ENCODE peak calls at places on chromosomes 7 and 10, in seven cellular contexts. U is IMR-90, H is mammary epithelial cell, P is stomach, S is fibroblast of pulmonary artery, I is left lung, E is A673. Q is an unnamed sample.

GRCh38 chr7:138125119-138125518 is 48.9 kb downstream of the AKR1D1 start:
- DNase-seq in S (peak), P (no peak), H (peak), U (no peak), E (peak), I (no peak), Q (peak)

GRCh38 chr7:71615017-71615416 is 483.1 kb downstream of the GALNT17 start:
- DNase-seq in U (no peak), S (no peak), P (no peak), E (no peak), I (no peak), H (no peak), Q (no peak)

GRCh38 chr10:109432281-109432680 is 491.0 kb downstream of the XPNPEP1 start:
- DNase-seq in I (no peak), P (no peak), U (no peak), S (no peak), E (no peak), H (no peak), Q (no peak)

GRCh38 chr7:50555594-50556140 is 9.5 kb downstream of the DDC start:
- DNase-seq in E (no peak), U (no peak), S (no peak), P (no peak), I (no peak), H (no peak), Q (no peak)

GRCh38 chr7:154212861-154213260 is 160.7 kb downstream of the DPP6 start:
- DNase-seq in H (no peak), E (no peak), P (no peak), U (no peak), I (no peak), S (no peak), Q (no peak)

GRCh38 chr7:23472046-23472445 is 1.8 kb upstream of the IGF2BP3 start:
- DNase-seq in I (no peak), S (no peak), P (no peak), H (no peak), U (no peak), E (no peak), Q (no peak)

GRCh38 chr7:27585781-27586447 is 76.8 kb downstream of the HIBADH start:
- DNase-seq in U (no peak), H (no peak), S (peak), P (no peak), E (no peak), I (no peak), Q (peak)

GRCh38 chr10:47058961-47059391 is 147.7 kb downstream of the PTPN20 start:
- DNase-seq in H (no peak), S (no peak), E (no peak), I (no peak), P (peak), U (peak), Q (no peak)

GRCh38 chr7:150003304-150003810 is 129.6 kb downstream of the ATP6V0E2 start:
- DNase-seq in E (no peak), H (no peak), I (no peak), U (peak), S (no peak), P (no peak), Q (no peak)

GRCh38 chr10:3197354-3198003 is 24.9 kb upstream of the PITRM1 start:
- DNase-seq in H (peak), S (peak), P (peak), I (peak), E (peak), U (peak), Q (peak)

GRCh38 chr7:81064446-81064845 is 145.6 kb upstream of the SEMA3C start:
- DNase-seq in I (no peak), H (no peak), P (no peak), S (no peak), E (no peak), U (peak), Q (peak)

GRCh38 chr7:127847641-127848040 is 183.6 kb downstream of the LRRC4 start:
- DNase-seq in S (no peak), P (no peak), I (no peak), E (no peak), U (no peak), H (no peak), Q (no peak)

GRCh38 chr7:152572101-152572500 is 103.8 kb downstream of the XRCC2 start:
- DNase-seq in P (no peak), I (no peak), E (no peak), H (no peak), S (peak), U (no peak), Q (no peak)

GRCh38 chr10:22629126-22629525 is 85.3 kb downstream of the PIP4K2A start:
- DNase-seq in E (no peak), P (no peak), H (no peak), S (no peak), I (no peak), U (peak), Q (no peak)

GRCh38 chr10:132292972-132293415 is 14.8 kb downstream of the STK32C start:
- DNase-seq in I (peak), E (no peak), H (no peak), U (no peak), S (no peak), P (no peak), Q (no peak)

GRCh38 chr7:46253500-46253899 is 332.4 kb upstream of the IGFBP3 start:
- DNase-seq in S (no peak), H (peak), U (no peak), E (no peak), I (no peak), P (no peak), Q (no peak)

GRCh38 chr7:132065193-132065972 is 509.0 kb upstream of the PODXL start:
- DNase-seq in S (peak), H (peak), I (no peak), E (peak), U (peak), P (no peak), Q (peak)

GRCh38 chr7:45697576-45698136 is 123.5 kb downstream of the ADCY1 start:
- DNase-seq in H (peak), U (peak), P (peak), I (no peak), E (no peak), S (peak), Q (peak)

GRCh38 chr7:1402791-1403755 is 56.2 kb downstream of the MICALL2 start:
- DNase-seq in P (no peak), H (no peak), E (no peak), S (no peak), U (no peak), I (peak), Q (no peak)

GRCh38 chr7:16646427-16647081 is 573 bp downstream of the BZW2 start:
- DNase-seq in H (peak), P (no peak), I (no peak), U (no peak), E (peak), S (no peak), Q (peak)

GRCh38 chr7:126524967-126525366 is 727.8 kb downstream of the GRM8 start:
- DNase-seq in P (no peak), I (no peak), E (no peak), S (no peak), U (no peak), H (no peak), Q (no peak)

GRCh38 chr10:69696073-69696731 is 66.2 kb downstream of the FAM241B start:
- DNase-seq in P (no peak), H (peak), S (peak), U (peak), E (peak), I (no peak), Q (peak)

GRCh38 chr7:149624006-149624405 is 126.4 kb upstream of the ZNF746 start:
- DNase-seq in I (no peak), S (peak), P (peak), E (peak), U (peak), H (peak), Q (peak)

GRCh38 chr10:79168231-79168630 is 99.5 kb downstream of the ZMIZ1 start:
- DNase-seq in I (peak), P (no peak), E (no peak), U (no peak), S (no peak), H (no peak), Q (no peak)

GRCh38 chr7:134613623-134614347 is 32.9 kb upstream of the BPGM start:
- DNase-seq in P (no peak), E (no peak), I (no peak), U (peak), S (peak), H (peak), Q (peak)

GRCh38 chr7:72805526-72806494 is 22.2 kb downstream of the TYW1B start:
- DNase-seq in P (no peak), S (peak), H (peak), I (no peak), U (peak), E (peak), Q (peak)

DNA sequence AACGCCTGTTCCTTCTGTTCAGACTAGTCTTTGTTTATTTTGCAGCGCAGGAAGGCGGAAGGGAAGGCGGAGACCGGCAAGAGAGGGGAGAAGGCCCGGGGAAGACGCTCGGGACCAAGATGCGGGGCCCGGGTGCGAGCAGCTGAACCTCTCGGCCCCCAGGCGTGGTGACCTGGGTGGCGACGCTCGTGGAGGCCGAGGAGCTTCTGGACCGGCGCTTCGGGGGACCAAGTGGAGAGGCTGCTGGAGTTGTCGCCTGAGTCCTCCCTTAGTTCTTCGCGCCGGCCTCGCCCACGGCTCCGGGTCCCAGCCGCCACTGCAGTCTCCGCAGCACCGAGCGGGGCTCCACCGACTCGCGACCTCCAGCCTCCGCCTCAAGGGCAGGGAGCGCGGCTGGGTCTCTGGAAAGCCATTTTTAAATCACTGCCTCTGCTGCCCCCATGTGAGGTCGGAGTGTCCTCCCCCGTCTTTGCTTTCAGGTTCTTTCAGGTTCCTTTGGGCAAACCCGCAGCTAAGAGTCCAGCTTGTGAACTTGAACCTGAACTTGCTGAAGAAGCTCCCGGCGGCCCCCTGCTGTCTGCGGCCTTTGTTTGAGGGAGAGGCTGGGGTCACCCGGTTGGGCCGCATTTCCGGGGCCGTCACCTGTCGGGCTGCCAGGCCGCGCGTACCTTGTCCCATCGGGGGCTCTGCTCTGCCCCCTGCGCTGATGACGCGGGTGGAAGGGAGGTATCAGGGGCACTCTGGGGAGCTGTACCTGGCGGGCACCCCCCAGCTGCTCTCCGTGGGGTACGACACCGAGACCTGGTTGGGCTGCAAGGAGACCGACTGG is 136.0 kb downstream of the KIF20B start:
- DNase-seq in H (no peak), S (peak), P (peak), I (peak), U (peak), E (peak), Q (peak)
- H3K4me3 ChIP-seq in H (peak), S (peak), P (peak), I (peak), U (peak), E (peak), Q (peak)

GRCh38 chr10:85976267-85976793 is 390.3 kb downstream of the GRID1 start:
- DNase-seq in I (no peak), P (no peak), S (no peak), E (no peak), U (no peak), H (no peak), Q (no peak)
- TF ChIP-seq CTCF in I (no peak), P (no peak), S (no peak), E (no peak), U (no peak), H (no peak), Q (no peak)

GRCh38 chr10:31864834-31865518 is 63.7 kb downstream of the ARHGAP12 start:
- DNase-seq in S (peak), P (no peak), I (no peak), U (peak), H (no peak), E (peak), Q (peak)
- H3K4me3 ChIP-seq in S (peak), P (no peak), I (no peak), U (peak), H (no peak), E (peak), Q (no peak)

DNA sequence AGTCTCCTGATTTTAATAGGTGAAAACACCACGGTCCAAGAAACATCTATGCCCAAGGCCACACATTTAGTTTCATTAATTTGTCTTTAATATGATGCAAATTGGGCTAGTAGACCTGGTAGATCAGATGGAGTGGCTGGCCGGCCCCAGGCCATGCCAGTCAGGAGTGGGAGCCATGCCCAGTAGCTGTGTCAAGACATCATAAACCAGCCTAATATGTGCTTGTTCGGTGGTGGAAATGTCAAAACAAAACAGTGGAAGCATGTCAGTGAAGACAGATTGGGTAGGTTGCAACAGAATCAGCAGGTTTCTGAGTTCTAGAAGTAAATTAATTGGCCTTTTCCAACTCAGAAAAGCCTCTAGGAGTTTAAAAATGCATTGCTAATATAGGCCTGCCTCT is 124.7 kb downstream of the NRP1 start:
- DNase-seq in S (no peak), E (no peak), I (no peak), P (no peak), H (no peak), U (no peak), Q (no peak)
- TF ChIP-seq CTCF in S (no peak), E (no peak), I (no peak), P (no peak), H (no peak), U (no peak), Q (no peak)

DNA sequence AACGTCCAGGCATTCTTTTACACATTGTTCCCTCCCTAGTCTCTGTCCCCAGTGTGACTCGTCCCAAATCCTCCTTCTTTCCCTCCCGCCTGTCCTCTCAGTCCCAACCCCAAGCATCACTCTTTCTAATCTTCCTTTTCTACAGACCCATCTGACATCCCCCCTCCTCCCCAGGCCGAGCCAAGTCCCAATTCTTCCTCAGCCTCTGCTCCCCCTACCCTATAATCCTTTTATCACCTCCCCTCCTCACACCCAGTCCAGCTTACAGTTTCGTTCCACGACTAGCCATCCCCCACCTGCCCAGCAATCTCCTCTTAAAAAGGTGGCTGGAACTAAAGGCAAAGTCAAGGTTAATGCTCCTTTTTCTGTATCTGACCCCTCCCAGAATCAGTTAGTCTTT is 95.1 kb downstream of the MACC1 start:
- DNase-seq in U (no peak), S (no peak), I (no peak), P (no peak), E (no peak), H (no peak), Q (no peak)
- H3K4me3 ChIP-seq in U (no peak), S (no peak), I (no peak), P (no peak), E (no peak), H (no peak), Q (no peak)

GRCh38 chr10:120432209-120432608 is 24.8 kb upstream of the PLPP4 start:
- DNase-seq in P (no peak), S (no peak), I (no peak), H (no peak), E (no peak), U (no peak), Q (peak)
- TF ChIP-seq CTCF in P (no peak), S (no peak), I (no peak), H (no peak), E (no peak), U (no peak), Q (no peak)

GRCh38 chr10:118901409-118901808 is 128.1 kb upstream of the NANOS1 start:
- DNase-seq in P (no peak), I (no peak), H (no peak), E (no peak), S (no peak), U (no peak), Q (no peak)

GRCh38 chr10:118904284-118904683 is 125.2 kb upstream of the NANOS1 start:
- DNase-seq in I (no peak), H (no peak), E (peak), U (no peak), S (no peak), P (no peak), Q (peak)

GRCh38 chr10:118903691-118904090 is 125.8 kb upstream of the NANOS1 start:
- DNase-seq in S (no peak), H (no peak), P (no peak), I (no peak), U (no peak), E (no peak), Q (no peak)

GRCh38 chr10:118903251-118903650 is 126.3 kb upstream of the NANOS1 start:
- DNase-seq in S (no peak), U (no peak), H (no peak), P (no peak), I (no peak), E (no peak), Q (no peak)

DNA sequence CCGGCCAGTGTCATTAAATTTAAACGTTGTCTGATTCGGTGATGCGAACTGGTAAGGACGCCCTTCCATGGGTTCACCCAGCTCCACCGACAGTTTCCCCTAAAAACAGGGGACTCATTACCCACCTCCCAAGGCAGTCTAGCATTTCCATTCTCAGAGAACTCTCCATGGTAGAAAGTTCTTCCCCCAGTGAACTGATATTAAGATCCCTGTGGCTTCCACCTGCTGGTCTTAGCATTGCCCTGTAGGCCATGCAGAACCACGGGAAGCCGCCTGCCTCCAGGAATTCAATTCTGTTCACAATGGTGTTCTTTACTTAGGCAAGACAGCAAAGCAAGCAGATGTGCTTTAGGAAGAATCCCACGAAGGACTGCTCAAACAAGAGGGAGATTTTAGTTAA is 128.9 kb upstream of the NANOS1 start:
- DNase-seq in E (no peak), U (no peak), I (no peak), P (no peak), H (no peak), S (no peak), Q (peak)
- H3K4me3 ChIP-seq in E (no peak), U (no peak), I (no peak), P (no peak), H (no peak), S (no peak), Q (no peak)

DNA sequence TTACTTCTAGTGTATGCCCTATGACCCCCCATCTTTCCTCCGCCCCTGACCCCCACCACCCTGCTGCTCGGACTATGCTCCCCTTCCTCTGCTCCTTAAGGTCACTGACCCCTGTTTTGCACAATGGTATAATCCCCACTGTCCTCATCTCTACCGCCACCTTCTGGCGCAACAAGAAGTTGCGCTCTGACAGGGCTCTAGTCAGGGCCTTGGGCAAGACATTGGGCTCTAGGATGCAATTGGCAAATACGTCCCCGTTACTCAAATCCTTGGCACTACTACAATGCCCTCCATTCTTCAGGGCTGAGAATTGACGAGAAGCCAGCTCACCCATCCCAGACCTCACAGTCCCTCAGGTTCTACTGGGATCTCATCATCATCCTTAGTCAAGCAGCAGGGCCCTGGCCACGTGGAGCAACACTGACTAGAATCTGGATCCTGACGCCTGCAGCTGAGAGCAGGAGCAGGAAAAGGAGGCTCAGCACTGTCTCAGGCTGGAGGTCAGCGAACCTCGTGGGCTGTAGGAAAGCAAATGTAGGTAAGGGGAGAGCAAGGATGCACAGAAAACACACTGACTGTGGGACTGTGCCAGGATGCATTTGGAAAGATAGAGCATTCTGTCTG is 10.6 kb downstream of the LRIT2 start:
- DNase-seq in H (peak), S (no peak), U (no peak), P (no peak), I (no peak), E (peak), Q (peak)
- TF ChIP-seq CTCF in H (peak), S (peak), U (peak), P (no peak), I (no peak), E (peak), Q (peak)

GRCh38 chr10:100570518-100570865 is 34.7 kb downstream of the HIF1AN start:
- DNase-seq in S (no peak), U (no peak), H (no peak), I (no peak), E (no peak), P (no peak), Q (no peak)
- H3K4me3 ChIP-seq in S (no peak), U (no peak), H (no peak), I (no peak), E (no peak), P (no peak), Q (no peak)